ENCODE peak calls at places on chromosomes 7 and 10, in four cellular contexts. Q is kidney, J is H9, I is uterus. X is an unnamed sample. For H3K9me3, the result is how much of the 10 kb centered on the place peaks cover.

GRCh38 chr7:101792051-101792651 is 25.3 kb upstream of the CUX1 start:
- DNase-seq in Q (no peak), I (peak), J (no peak), X (no peak)

GRCh38 chr10:98460837-98461499 is 14.2 kb upstream of the HPS1 start:
- DNase-seq in I (peak), Q (no peak), J (no peak), X (no peak)

GRCh38 chr7:131665021-131665420 is 108.6 kb upstream of the PODXL start:
- DNase-seq in J (no peak), Q (no peak), I (no peak), X (no peak)

GRCh38 chr7:5218564-5219360 is 28.7 kb downstream of the WIPI2 start:
- DNase-seq in J (no peak), Q (peak), I (no peak), X (no peak)

GRCh38 chr10:61894150-61894549 is 7.3 kb upstream of the ARID5B start:
- DNase-seq in I (no peak), Q (no peak), J (no peak), X (no peak)

GRCh38 chr10:17582015-17582414 is 35.2 kb downstream of the HACD1 start:
- DNase-seq in I (no peak), Q (no peak), J (no peak), X (no peak)

GRCh38 chr7:148242271-148242801 is 348.2 kb upstream of the C7orf33 start:
- DNase-seq in Q (no peak), I (no peak), J (peak), X (peak)

GRCh38 chr10:24096281-24096680 is 112.7 kb upstream of the KIAA1217 start:
- DNase-seq in J (no peak), I (no peak), Q (no peak), X (no peak)

GRCh38 chr10:7513455-7513854 is 102.6 kb upstream of the SFMBT2 start:
- DNase-seq in I (no peak), Q (no peak), J (no peak), X (no peak)

GRCh38 chr10:109593686-109594085 is 329.6 kb downstream of the XPNPEP1 start:
- DNase-seq in Q (no peak), I (no peak), J (no peak), X (no peak)

GRCh38 chr7:157509226-157509625 is 172.4 kb downstream of the DNAJB6 start:
- DNase-seq in I (no peak), Q (no peak), J (no peak), X (no peak)

GRCh38 chr7:157507987-157508386 is 171.2 kb downstream of the DNAJB6 start:
- DNase-seq in J (no peak), Q (no peak), I (no peak), X (no peak)

GRCh38 chr7:157505646-157506045 is 168.8 kb downstream of the DNAJB6 start:
- DNase-seq in I (no peak), J (no peak), Q (no peak), X (no peak)

GRCh38 chr7:157508477-157508881 is 171.7 kb downstream of the DNAJB6 start:
- DNase-seq in J (no peak), I (no peak), Q (no peak), X (no peak)

DNA sequence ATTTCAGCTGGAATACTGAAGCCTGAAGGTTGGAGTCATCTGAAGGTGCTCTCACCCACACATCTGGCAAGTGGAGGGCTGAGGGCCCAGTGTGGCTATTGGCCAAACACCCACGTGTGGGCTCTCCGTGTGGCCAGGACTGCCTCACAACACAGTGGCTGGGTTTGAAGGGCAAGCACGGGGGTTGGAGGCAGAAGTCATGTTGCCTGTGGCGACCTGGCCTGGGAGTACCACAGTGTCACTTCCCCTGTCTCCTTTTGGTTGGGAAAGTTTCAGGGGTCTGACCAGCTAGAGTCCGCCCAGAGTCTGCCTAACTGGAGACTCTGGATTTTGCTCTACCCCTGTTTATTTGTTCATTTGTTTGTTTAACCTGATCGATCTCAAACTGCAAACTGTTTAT is 169.5 kb downstream of the DNAJB6 start:
- DNase-seq in J (peak), Q (no peak), I (no peak), X (no peak)
- H3K9me3 ChIP-seq in J (under half), Q (under half), I (under half), X (under half)

GRCh38 chr7:139078399-139078798 is 31.1 kb downstream of the ZC3HAV1 start:
- DNase-seq in J (no peak), Q (no peak), I (no peak), X (no peak)

GRCh38 chr7:139081584-139081983 is 27.9 kb downstream of the ZC3HAV1 start:
- DNase-seq in I (no peak), J (no peak), Q (no peak), X (no peak)

GRCh38 chr7:139078911-139079310 is 30.6 kb downstream of the ZC3HAV1 start:
- DNase-seq in J (no peak), I (no peak), Q (no peak), X (no peak)

GRCh38 chr7:139079861-139080260 is 29.7 kb downstream of the ZC3HAV1 start:
- DNase-seq in J (no peak), I (no peak), Q (no peak), X (no peak)

GRCh38 chr7:139080905-139081304 is 28.6 kb downstream of the ZC3HAV1 start:
- DNase-seq in I (no peak), J (no peak), Q (no peak), X (no peak)
- H3K27ac ChIP-seq in I (no peak), J (no peak), Q (no peak), X (no peak)

GRCh38 chr7:100069991-100070390 is 11.5 kb downstream of the ZNF3 start:
- DNase-seq in J (no peak), I (no peak), Q (no peak), X (no peak)
- H3K9me3 ChIP-seq in J (half or more), I (under half), Q (under half), X (under half)

DNA sequence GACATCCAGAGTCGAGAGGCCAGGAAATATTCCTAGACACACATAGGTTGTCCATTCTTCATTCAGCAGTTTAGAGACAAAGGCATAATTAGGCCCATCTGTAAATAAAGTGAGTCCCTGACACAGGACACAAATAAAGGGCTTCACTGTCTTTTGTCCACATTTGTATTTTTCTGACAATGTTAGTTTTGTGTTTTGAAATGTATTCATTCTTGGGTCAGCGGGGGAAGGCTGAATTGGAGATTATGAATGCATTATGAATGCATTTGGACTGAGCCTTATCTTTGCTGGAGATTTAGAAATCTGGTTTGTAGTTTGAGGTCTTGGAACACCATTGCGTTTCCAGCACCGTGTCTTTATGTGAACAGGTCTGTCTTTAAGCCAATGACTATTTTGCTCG is 334.7 kb downstream of the WDR11 start:
- DNase-seq in I (no peak), Q (no peak), J (no peak), X (no peak)
- H3K27ac ChIP-seq in I (no peak), Q (no peak), J (no peak), X (no peak)

DNA sequence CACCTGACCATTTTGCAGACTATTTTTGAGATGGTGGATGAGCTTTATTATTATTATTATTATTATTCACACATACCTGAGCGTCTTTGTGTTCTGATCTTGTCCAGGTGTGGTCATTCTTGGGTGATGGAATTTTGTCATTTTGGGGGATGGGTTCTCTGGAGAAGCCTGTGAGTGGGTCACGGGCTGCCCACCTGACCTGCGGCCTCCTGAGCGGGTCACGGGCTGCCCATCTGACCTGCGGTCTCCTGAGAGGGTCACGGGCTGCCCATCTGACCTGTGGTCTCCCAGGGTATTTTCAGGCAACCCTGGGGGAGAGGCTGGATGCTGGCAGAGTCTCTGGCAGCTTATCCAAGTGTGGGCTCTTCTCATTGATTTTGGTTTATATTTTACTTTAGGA is 7.3 kb downstream of the SCART1 start:
- DNase-seq in I (no peak), J (no peak), Q (no peak), X (no peak)
- H3K9me3 ChIP-seq in I (under half), J (half or more), Q (under half), X (under half)

X was measured in WERI-Rb-1.